ENCODE peak calls at places on chromosomes 5 and 9, in five cellular contexts. W is fibroblast of lung, R is adrenal gland, E is IMR-90, Z is AG04450. G is an unnamed sample.

GRCh38 chr5:123809594-123810172 is 297.7 kb downstream of the CSNK1G3 start:
- DNase-seq in W (no peak), R (no peak), E (no peak), Z (no peak), G (no peak)

GRCh38 chr9:97315550-97315949 is 8.1 kb downstream of the CCDC180 start:
- DNase-seq in W (no peak), R (no peak), E (peak), Z (no peak), G (no peak)

GRCh38 chr9:130187523-130187846 is 15.3 kb downstream of the NCS1 start:
- DNase-seq in W (no peak), R (no peak), E (no peak), Z (no peak), G (no peak)

GRCh38 chr5:127844631-127845030 is 141.4 kb downstream of the CCDC192 start:
- DNase-seq in W (no peak), R (no peak), E (no peak), Z (no peak), G (no peak)

GRCh38 chr5:306011-306805 is 15.3 kb upstream of the AHRR start:
- DNase-seq in W (no peak), R (no peak), E (no peak), Z (no peak), G (no peak)

GRCh38 chr5:60520451-60521210 is 179.3 kb downstream of the DEPDC1B start:
- DNase-seq in W (peak), R (peak), E (no peak), Z (no peak), G (no peak)

GRCh38 chr5:88502179-88503064 is 233.8 kb upstream of the TMEM161B start:
- DNase-seq in W (peak), R (peak), E (no peak), Z (no peak), G (peak)

GRCh38 chr9:73154271-73154670 is 2.6 kb downstream of the ANXA1 start:
- DNase-seq in W (no peak), R (no peak), E (no peak), Z (no peak), G (no peak)

GRCh38 chr9:26809795-26810194 is 82.8 kb downstream of the CAAP1 start:
- DNase-seq in W (peak), R (no peak), E (peak), Z (no peak), G (peak)

GRCh38 chr9:116288658-116289057 is 135.1 kb downstream of the PAPPA start:
- DNase-seq in W (peak), R (peak), E (peak), Z (peak), G (peak)

GRCh38 chr5:6962256-6962655 is 249.0 kb downstream of the TENT4A start:
- DNase-seq in W (no peak), R (no peak), E (no peak), Z (no peak), G (no peak)

GRCh38 chr9:132754236-132754635 is 84.0 kb downstream of the GTF3C4 start:
- DNase-seq in W (no peak), R (no peak), E (no peak), Z (no peak), G (no peak)

GRCh38 chr9:108665856-108666784 is 189.7 kb downstream of the ACTL7B start:
- DNase-seq in W (peak), R (no peak), E (peak), Z (no peak), G (peak)

GRCh38 chr9:137749511-137749910 is 128.1 kb upstream of the CACNA1B start:
- DNase-seq in W (no peak), R (no peak), E (no peak), Z (no peak), G (no peak)

GRCh38 chr9:92276223-92277007 is 17.1 kb downstream of the IARS1 start:
- DNase-seq in W (no peak), R (no peak), E (no peak), Z (no peak), G (no peak)

GRCh38 chr9:114271556-114272510 is 51.1 kb upstream of the ORM1 start:
- DNase-seq in W (peak), R (peak), E (peak), Z (no peak), G (peak)

GRCh38 chr5:128920345-128921215 is 44.7 kb upstream of the SLC27A6 start:
- DNase-seq in W (peak), R (peak), E (peak), Z (no peak), G (peak)

GRCh38 chr9:124352616-124353015 is 62.6 kb downstream of the PSMB7 start:
- DNase-seq in W (no peak), R (no peak), E (peak), Z (no peak), G (no peak)

DNA sequence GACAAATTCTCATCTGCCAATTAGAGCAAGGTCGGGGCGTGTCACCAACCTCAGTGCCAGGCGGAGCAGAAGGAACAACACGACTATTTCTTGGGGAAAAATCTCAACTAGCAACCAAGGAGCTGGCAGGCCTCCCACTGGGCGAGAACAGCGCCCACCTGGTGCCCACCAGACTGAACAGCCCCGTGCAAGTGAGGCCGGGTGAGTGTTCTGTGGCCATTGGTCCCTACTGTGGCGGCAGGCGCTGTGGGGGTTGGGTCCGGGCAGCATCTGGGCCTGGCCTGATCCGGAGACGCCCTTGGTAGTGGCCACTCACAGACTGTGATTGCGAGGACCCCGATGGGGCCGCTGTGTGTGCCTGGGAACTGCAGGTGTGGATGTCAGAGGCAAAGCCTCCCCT is 11.5 kb downstream of the NOTCH1 start:
- DNase-seq in W (no peak), R (no peak), E (no peak), Z (no peak), G (no peak)
- TF ChIP-seq CTCF in W (no peak), R (no peak), E (no peak), Z (no peak), G (no peak)

GRCh38 chr9:2727966-2728613 is 10.8 kb downstream of the KCNV2 start:
- DNase-seq in W (peak), R (peak), E (peak), Z (peak), G (peak)
- TF ChIP-seq CTCF in W (peak), R (peak), E (peak), Z (peak), G (peak)

DNA sequence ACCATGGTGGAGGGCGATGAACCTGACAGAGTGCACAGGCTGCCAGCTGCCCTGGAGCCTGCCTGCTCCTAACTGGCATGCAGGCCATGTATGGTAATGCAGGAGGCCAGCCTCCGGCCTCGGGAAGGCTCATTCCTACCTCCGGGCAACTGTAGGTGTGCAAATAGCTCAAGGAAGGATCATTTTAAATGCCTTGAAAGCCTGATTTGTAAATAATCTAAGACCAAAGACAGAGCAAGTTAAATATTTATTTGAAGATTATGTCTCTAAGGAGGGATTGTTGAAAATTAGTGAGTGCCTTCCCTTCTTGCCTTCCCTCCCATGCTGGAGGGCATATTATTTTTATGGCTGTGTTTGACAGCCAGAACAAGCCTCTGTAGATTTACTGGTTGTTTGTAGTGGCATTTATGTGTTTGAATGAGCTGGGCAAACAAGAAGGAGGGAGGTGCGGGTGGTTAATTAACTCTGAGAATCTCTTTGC is 285.7 kb upstream of the TUT7 start:
- DNase-seq in W (no peak), R (no peak), E (no peak), Z (no peak), G (no peak)
- TF ChIP-seq CTCF in W (no peak), R (no peak), E (no peak), Z (peak), G (no peak)

DNA sequence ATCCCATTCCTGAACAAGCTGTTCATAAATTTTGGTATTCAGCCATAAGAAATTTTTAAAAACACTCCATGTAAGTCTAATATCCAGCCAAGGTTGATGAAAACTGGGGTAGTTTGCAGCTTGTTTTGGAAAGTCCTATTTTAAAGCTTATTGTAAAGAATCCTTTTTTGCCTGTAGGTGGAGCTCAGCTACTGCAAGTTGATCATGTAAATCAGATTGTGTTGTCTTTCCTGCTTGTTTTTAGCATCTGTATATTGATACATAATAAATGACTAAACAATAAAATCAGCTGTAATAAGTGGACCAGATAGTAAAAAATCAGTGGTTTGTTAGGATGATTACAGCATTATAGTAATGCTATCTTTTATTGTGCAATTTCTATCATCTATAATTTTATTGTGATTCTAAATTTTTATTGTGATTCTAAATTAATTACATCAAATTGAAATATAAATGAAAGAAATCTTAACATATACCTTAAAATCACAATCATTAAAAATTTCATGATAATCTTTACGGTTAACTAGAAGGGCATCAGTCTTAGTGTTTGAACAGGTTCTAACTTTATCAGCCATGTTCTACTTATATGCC is 42.4 kb downstream of the CWC27 start:
- DNase-seq in W (peak), R (peak), E (peak), Z (peak), G (peak)
- TF ChIP-seq CTCF in W (peak), R (peak), E (peak), Z (peak), G (peak)

DNA sequence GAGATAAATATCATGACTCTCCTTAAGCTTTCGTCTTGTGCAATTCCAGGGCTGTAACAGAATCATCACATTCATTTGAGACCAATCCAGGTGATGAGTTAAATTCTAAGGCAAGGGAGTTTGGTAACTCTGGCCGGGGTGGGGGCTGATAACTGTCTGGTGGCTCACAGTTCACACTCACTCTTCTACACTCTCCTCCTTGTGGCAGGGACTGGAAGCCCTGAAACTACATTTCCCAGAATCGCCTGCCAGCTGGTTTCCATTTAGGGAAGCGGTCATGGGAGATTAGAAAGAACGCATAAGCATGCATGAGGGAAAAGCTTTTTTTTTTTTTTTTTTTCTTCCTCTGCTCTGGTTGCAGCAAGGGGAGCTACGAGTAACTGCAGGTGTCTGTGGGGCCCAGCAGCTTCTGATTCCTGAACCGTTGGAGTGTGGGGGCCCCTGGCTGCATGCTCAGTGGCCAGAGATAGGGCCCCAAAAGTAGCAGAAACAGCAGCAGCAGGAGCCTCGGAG is 154.8 kb upstream of the TBC1D2 start:
- DNase-seq in W (peak), R (peak), E (peak), Z (peak), G (peak)
- TF ChIP-seq CTCF in W (peak), R (peak), E (peak), Z (peak), G (no peak)

GRCh38 chr5:132503244-132503643 is 12.7 kb upstream of the IRF1 start:
- DNase-seq in W (no peak), R (no peak), E (no peak), Z (no peak), G (no peak)

GRCh38 chr5:132510076-132510475 is 19.5 kb upstream of the IRF1 start:
- DNase-seq in W (peak), R (no peak), E (peak), Z (peak), G (peak)

GRCh38 chr5:132504746-132505145 is 14.2 kb upstream of the IRF1 start:
- DNase-seq in W (no peak), R (no peak), E (no peak), Z (no peak), G (no peak)

GRCh38 chr5:132505641-132506040 is 15.1 kb upstream of the IRF1 start:
- DNase-seq in W (no peak), R (no peak), E (peak), Z (no peak), G (no peak)

GRCh38 chr5:132506094-132506692 is 15.6 kb upstream of the IRF1 start:
- DNase-seq in W (peak), R (peak), E (peak), Z (peak), G (peak)
- TF ChIP-seq CTCF in W (peak), R (no peak), E (peak), Z (peak), G (peak)

DNA sequence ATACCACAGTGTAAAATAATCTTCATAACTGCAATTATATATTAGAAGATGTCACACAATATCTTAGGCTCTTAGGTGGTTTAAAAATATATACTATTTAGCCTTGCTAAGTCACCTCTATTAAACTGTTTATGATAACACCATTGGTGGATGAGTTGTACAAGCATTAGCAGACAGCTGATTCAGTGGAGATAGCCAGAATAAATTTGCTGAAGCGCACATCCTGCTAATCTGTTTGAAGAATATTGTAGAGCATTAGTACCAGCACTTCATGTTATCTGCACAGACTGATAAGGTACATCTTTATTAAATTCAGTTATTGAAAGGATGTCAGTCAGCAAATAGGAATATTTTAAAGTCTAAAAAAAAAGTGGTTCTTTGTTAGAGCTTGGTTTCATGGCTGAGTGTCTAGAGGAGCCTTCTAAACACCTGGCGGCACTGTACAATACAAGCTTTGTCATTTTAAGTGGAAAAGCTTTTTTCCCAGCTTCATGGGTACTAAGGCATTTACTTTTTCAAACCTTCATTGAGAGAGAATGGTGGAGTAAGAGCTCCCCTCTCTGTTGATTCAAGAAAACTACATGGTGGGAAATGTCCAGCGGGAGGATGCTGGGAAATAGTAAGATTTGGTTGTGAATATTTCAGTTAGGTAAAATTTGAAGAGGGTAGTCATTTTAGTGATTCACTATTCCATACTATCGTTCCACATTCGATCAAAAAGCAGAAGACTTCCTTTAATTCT is 275.1 kb downstream of the SLF1 start:
- DNase-seq in W (peak), R (no peak), E (peak), Z (no peak), G (peak)
- TF ChIP-seq CTCF in W (peak), R (peak), E (peak), Z (peak), G (peak)

DNA sequence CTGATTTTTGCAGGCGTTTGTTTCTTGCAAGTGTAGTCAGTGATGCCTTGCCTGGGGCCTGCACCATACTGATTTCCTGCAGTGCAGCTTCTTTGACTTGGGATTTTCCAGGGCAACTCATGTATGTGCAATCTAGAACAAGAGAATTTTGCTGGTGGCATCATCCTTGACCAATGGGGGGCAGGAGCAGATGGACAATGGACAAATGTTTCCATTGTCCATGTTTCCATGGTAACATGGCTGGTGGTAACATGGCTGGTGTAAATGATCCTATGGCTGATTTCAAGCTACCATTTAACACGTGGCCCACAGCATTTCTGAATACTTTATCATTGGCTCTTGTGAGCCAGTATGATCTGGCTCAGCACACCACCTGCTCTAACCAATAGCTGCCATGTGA is 130.1 kb upstream of the OSMR start:
- DNase-seq in W (no peak), R (no peak), E (peak), Z (no peak), G (peak)
- TF ChIP-seq CTCF in W (no peak), R (no peak), E (no peak), Z (no peak), G (no peak)